ENCODE peak calls at places on chromosome 19, in four cellular contexts. N is K562, G is HepG2, D is H1. V is an unnamed sample.

GRCh38 chr19:13978306-13978705 is 26.0 kb downstream of the DCAF15 start:
- DNase-seq in N (peak; percentile 85), D (peak; percentile 98), G (no peak), V (no peak)

GRCh38 chr19:11288349-11288748 is 7.6 kb upstream of the TSPAN16 start:
- DNase-seq in G (no peak), N (no peak), D (no peak), V (no peak)

GRCh38 chr19:18007605-18007938 is 398 bp upstream of the ARRDC2 start:
- DNase-seq in G (no peak), N (no peak), D (no peak), V (no peak)

GRCh38 chr19:32677657-32678056 is 2.0 kb downstream of the RGS9BP start:
- DNase-seq in N (no peak), G (no peak), D (no peak), V (no peak)

GRCh38 chr19:8147579-8147978 is 1.8 kb downstream of the FBN3 start:
- DNase-seq in N (no peak), D (no peak), G (no peak), V (no peak)

GRCh38 chr19:11451327-11451941 is 16.0 kb downstream of the PRKCSH start:
- DNase-seq in D (no peak), G (no peak), N (peak; percentile 16), V (no peak)

GRCh38 chr19:54352041-54352440 is 12.7 kb downstream of the LAIR1 start:
- DNase-seq in N (no peak), G (no peak), D (no peak), V (no peak)

GRCh38 chr19:39398297-39398864 is 7.2 kb downstream of the MED29 start:
- DNase-seq in D (no peak), G (peak; percentile 36), N (no peak), V (no peak)

GRCh38 chr19:32388393-32388724 is 17.2 kb upstream of the DPY19L3 start:
- DNase-seq in D (no peak), N (no peak), G (no peak), V (no peak)

GRCh38 chr19:5002143-5002542 is 33.2 kb downstream of the KDM4B start:
- DNase-seq in N (no peak), G (peak; percentile 84), D (no peak), V (no peak)

GRCh38 chr19:49468746-49469447 is 5.1 kb upstream of the FLT3LG start:
- DNase-seq in N (peak; percentile 85), D (peak; percentile 79), G (no peak), V (peak; percentile 97)

GRCh38 chr19:18280247-18281081 is 958 bp downstream of the JUND start:
- DNase-seq in N (peak; percentile 88), D (peak; percentile 76), G (peak; percentile 52), V (no peak)

GRCh38 chr19:46453661-46454060 is 17.7 kb downstream of the PNMA8A start:
- DNase-seq in G (no peak), N (no peak), D (no peak), V (no peak)

GRCh38 chr19:35734273-35734672 is 8.0 kb downstream of the IGFLR1 start:
- DNase-seq in N (no peak), G (no peak), D (no peak), V (no peak)

GRCh38 chr19:35314858-35315470 is 14.0 kb upstream of the CD22 start:
- DNase-seq in D (no peak), N (no peak), G (no peak), V (no peak)

GRCh38 chr19:50349277-50350057 is 16.0 kb downstream of the NAPSA start:
- DNase-seq in D (no peak), N (no peak), G (peak; percentile 77), V (no peak)

GRCh38 chr19:14059093-14059480 is 2.8 kb downstream of the PALM3 start:
- DNase-seq in D (peak; percentile 93), G (no peak), N (peak; percentile 61), V (no peak)

GRCh38 chr19:1433119-1434039 is 4.8 kb upstream of the RPS15 start:
- DNase-seq in N (no peak), D (no peak), G (no peak), V (no peak)

GRCh38 chr19:1431759-1432506 is 6.3 kb upstream of the RPS15 start:
- DNase-seq in N (no peak), D (no peak), G (no peak), V (no peak)

GRCh38 chr19:1434577-1435060 is 3.6 kb upstream of the RPS15 start:
- DNase-seq in G (no peak), N (peak; percentile 14), D (no peak), V (no peak)

GRCh38 chr19:1434040-1434366 is 4.2 kb upstream of the RPS15 start:
- DNase-seq in D (no peak), G (no peak), N (no peak), V (no peak)

DNA sequence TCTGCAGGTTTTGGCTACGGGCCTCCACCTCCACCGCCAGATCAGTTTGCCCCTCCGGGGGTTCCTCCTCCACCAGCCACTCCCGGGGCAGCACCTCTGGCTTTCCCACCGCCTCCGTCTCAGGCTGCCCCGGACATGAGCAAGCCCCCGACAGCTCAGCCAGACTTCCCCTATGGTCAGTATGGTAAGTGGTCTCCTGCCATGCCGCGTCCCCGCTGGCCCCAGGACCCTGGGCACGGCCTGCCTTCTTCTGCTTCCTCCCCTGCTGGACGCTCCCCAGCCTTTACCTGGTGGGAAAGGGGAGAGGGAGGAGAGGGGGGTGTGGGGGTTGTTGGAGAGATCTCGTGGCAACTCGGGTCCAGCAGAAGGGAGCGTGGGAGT is 5.7 kb upstream of the RPS15 start:
- DNase-seq in G (no peak), D (no peak), N (no peak), V (no peak)
- TF ChIP-seq JUND in G (no peak), D (no peak), N (no peak), V (no peak)

DNA sequence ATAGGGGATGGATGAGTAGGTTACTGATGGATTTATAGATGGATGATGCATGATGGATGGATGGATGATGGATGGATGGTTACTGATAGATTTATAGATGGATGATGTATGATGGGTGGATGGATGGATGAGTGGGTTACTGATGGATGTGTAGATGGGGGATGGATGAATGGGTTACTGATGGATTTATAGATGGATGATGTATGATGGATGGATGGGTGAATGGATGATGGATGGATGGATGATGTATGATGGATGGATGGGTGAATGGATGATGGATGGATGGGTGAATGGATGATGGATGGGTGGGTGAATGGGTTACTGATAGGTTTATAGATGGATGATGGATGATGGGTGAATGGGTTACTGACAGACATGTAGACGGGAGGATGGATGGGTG is 6.3 kb upstream of the C2CD4C start:
- DNase-seq in N (no peak), G (no peak), D (no peak), V (no peak)
- TF ChIP-seq CBX5 in N (no peak), G (no peak), D (no peak), V (no peak)

GRCh38 chr19:53158119-53158656 is 665 bp downstream of the ZNF347 start:
- DNase-seq in D (peak; percentile 65), G (no peak), N (peak; percentile 42), V (no peak)
- TF ChIP-seq JUND in D (no peak), G (no peak), N (no peak), V (no peak)

GRCh38 chr19:40808021-40808325 is 9.0 kb downstream of the EGLN2 start:
- DNase-seq in D (no peak), N (no peak), G (no peak), V (no peak)
- TF ChIP-seq CBX5 in D (no peak), N (no peak), G (no peak), V (no peak)

V was measured in GM12878.